ENCODE peak calls at places on chromosome 20, in six cellular contexts. N is GM19239, M is GM13976, P is caudate nucleus, X is GM23338, Y is NCI-H446 treated with DMSO at 0.1 percent for 48 hours. U is an unnamed sample.
A peak's percentile ranks its signal among the peaks of the same experiment; 100 is the strongest.

GRCh38 chr20:46330072-46330763 is 21.9 kb upstream of the CDH22 start:
- DNase-seq in N (no peak), M (no peak), P (no peak), X (no peak), Y (no peak), U (no peak)

GRCh38 chr20:3677733-3678132 is 4.1 kb downstream of the ADAM33 start:
- DNase-seq in N (no peak), M (no peak), P (peak; percentile 34), X (no peak), Y (no peak), U (no peak)

GRCh38 chr20:48538058-48538825 is 289.6 kb downstream of the PREX1 start:
- DNase-seq in N (no peak), M (no peak), P (no peak), X (peak; percentile 59), Y (no peak), U (no peak)

GRCh38 chr20:1734269-1734858 is 76.8 kb upstream of the SIRPG start:
- DNase-seq in N (no peak), M (peak; percentile 59), P (no peak), X (no peak), Y (no peak), U (peak; percentile 31)

GRCh38 chr20:20174089-20174835 is 121.9 kb downstream of the CFAP61 start:
- DNase-seq in N (no peak), M (no peak), P (no peak), X (peak; percentile 26), Y (no peak), U (no peak)

GRCh38 chr20:55067158-55067825 is 591.9 kb downstream of the DOK5 start:
- DNase-seq in N (no peak), M (no peak), P (no peak), X (no peak), Y (no peak), U (no peak)

GRCh38 chr20:64006902-64007301 is 26.0 kb downstream of the PRPF6 start:
- DNase-seq in N (no peak), M (no peak), P (no peak), X (no peak), Y (no peak), U (no peak)

GRCh38 chr20:51136326-51136725 is 113.4 kb upstream of the KCNG1 start:
- DNase-seq in N (no peak), M (no peak), P (no peak), X (no peak), Y (no peak), U (no peak)

GRCh38 chr20:33827629-33828325 is 16.6 kb downstream of the CHMP4B start:
- DNase-seq in N (no peak), M (no peak), P (no peak), X (no peak), Y (no peak), U (no peak)

GRCh38 chr20:57659789-57660509 is 39.7 kb upstream of the ZBP1 start:
- DNase-seq in N (no peak), M (peak; percentile 29), P (no peak), X (no peak), Y (no peak), U (no peak)

GRCh38 chr20:19661717-19662637 is 96.1 kb upstream of the RIN2 start:
- DNase-seq in N (peak; percentile 35), M (peak; percentile 65), P (peak; percentile 30), X (peak; percentile 83), Y (peak; percentile 49), U (peak; percentile 56)

GRCh38 chr20:36821964-36822437 is 48.4 kb upstream of the DSN1 start:
- DNase-seq in N (no peak), M (no peak), P (peak; percentile 69), X (peak; percentile 16), Y (no peak), U (no peak)

GRCh38 chr20:62307226-62308101 is 4.7 kb downstream of the ADRM1 start:
- DNase-seq in N (no peak), M (no peak), P (no peak), X (no peak), Y (no peak), U (no peak)

GRCh38 chr20:3239867-3240775 is 1.1 kb upstream of the SLC4A11 start:
- DNase-seq in N (no peak), M (no peak), P (no peak), X (peak; percentile 60), Y (no peak), U (no peak)

GRCh38 chr20:8764289-8764962 is 304.5 kb upstream of the PLCB4 start:
- DNase-seq in N (no peak), M (no peak), P (no peak), X (no peak), Y (peak; percentile 13), U (no peak)

GRCh38 chr20:54144847-54145246 is 28.9 kb downstream of the CYP24A1 start:
- DNase-seq in N (no peak), M (no peak), P (no peak), X (no peak), Y (no peak), U (no peak)

GRCh38 chr20:9978395-9979004 is 56.3 kb upstream of the ANKEF1 start:
- DNase-seq in N (peak; percentile 8), M (peak; percentile 58), P (no peak), X (peak; percentile 81), Y (peak; percentile 97), U (peak; percentile 17)

U was measured in GM06990.